ENCODE peak calls at places on chromosomes 5 and 9, in eight cellular contexts. One of them, this sample, is unnamed.

GRCh38 chr9:135910197-135910596 is 2.9 kb upstream of the CAMSAP1 start:
- DNase-seq in OCI-LY7: no peak
- DNase-seq in GM23338: no peak
- DNase-seq in neural progenitor cell: no peak
- DNase-seq in suprapubic skin: no peak
- DNase-seq in fibroblast of mammary gland: no peak
- DNase-seq in neural crest cell: no peak
- DNase-seq in hepatocyte: no peak
- DNase-seq in this sample: no peak

GRCh38 chr5:67998709-67999251 is 216.8 kb upstream of the PIK3R1 start:
- DNase-seq in OCI-LY7: no peak
- DNase-seq in GM23338: no peak
- DNase-seq in neural progenitor cell: no peak
- DNase-seq in suprapubic skin: peak
- DNase-seq in fibroblast of mammary gland: peak
- DNase-seq in neural crest cell: no peak
- DNase-seq in hepatocyte: no peak
- DNase-seq in this sample: peak

GRCh38 chr9:128249558-128249913 is 26.3 kb downstream of the GOLGA2 start:
- DNase-seq in OCI-LY7: no peak
- DNase-seq in GM23338: no peak
- DNase-seq in neural progenitor cell: no peak
- DNase-seq in suprapubic skin: no peak
- DNase-seq in fibroblast of mammary gland: no peak
- DNase-seq in neural crest cell: no peak
- DNase-seq in hepatocyte: no peak
- DNase-seq in this sample: no peak

GRCh38 chr5:93582677-93583524 is at the start of gene NR2F1:
- DNase-seq in OCI-LY7: no peak
- DNase-seq in GM23338: peak
- DNase-seq in neural progenitor cell: peak
- DNase-seq in suprapubic skin: no peak
- DNase-seq in fibroblast of mammary gland: peak
- DNase-seq in neural crest cell: peak
- DNase-seq in hepatocyte: peak
- DNase-seq in this sample: peak

GRCh38 chr5:123207321-123207645 is 118.2 kb downstream of the PRDM6 start:
- DNase-seq in OCI-LY7: no peak
- DNase-seq in GM23338: no peak
- DNase-seq in neural progenitor cell: no peak
- DNase-seq in suprapubic skin: no peak
- DNase-seq in fibroblast of mammary gland: no peak
- DNase-seq in neural crest cell: no peak
- DNase-seq in hepatocyte: no peak
- DNase-seq in this sample: no peak

GRCh38 chr9:129336601-129337286 is 158.7 kb upstream of the IER5L start:
- DNase-seq in OCI-LY7: peak
- DNase-seq in GM23338: peak
- DNase-seq in neural progenitor cell: peak
- DNase-seq in suprapubic skin: no peak
- DNase-seq in fibroblast of mammary gland: peak
- DNase-seq in neural crest cell: no peak
- DNase-seq in hepatocyte: peak
- DNase-seq in this sample: no peak

GRCh38 chr5:885529-885928 is 7.1 kb downstream of the BRD9 start:
- DNase-seq in OCI-LY7: no peak
- DNase-seq in GM23338: no peak
- DNase-seq in neural progenitor cell: no peak
- DNase-seq in suprapubic skin: peak
- DNase-seq in fibroblast of mammary gland: no peak
- DNase-seq in neural crest cell: no peak
- DNase-seq in hepatocyte: no peak
- DNase-seq in this sample: peak

GRCh38 chr5:144028058-144028457 is 142.4 kb downstream of the YIPF5 start:
- DNase-seq in OCI-LY7: no peak
- DNase-seq in GM23338: no peak
- DNase-seq in neural progenitor cell: no peak
- DNase-seq in suprapubic skin: no peak
- DNase-seq in fibroblast of mammary gland: peak
- DNase-seq in neural crest cell: no peak
- DNase-seq in hepatocyte: peak
- DNase-seq in this sample: no peak

GRCh38 chr9:35993976-35994720 is 36.2 kb upstream of the OR2S2 start:
- DNase-seq in OCI-LY7: no peak
- DNase-seq in GM23338: no peak
- DNase-seq in neural progenitor cell: no peak
- DNase-seq in suprapubic skin: no peak
- DNase-seq in fibroblast of mammary gland: no peak
- DNase-seq in neural crest cell: no peak
- DNase-seq in hepatocyte: no peak
- DNase-seq in this sample: no peak

GRCh38 chr5:1417586-1418225 is 27.5 kb downstream of the SLC6A3 start:
- DNase-seq in OCI-LY7: no peak
- DNase-seq in GM23338: no peak
- DNase-seq in neural progenitor cell: no peak
- DNase-seq in suprapubic skin: peak
- DNase-seq in fibroblast of mammary gland: no peak
- DNase-seq in neural crest cell: no peak
- DNase-seq in hepatocyte: no peak
- DNase-seq in this sample: peak

GRCh38 chr5:56314536-56314935 is 81.4 kb upstream of the ANKRD55 start:
- DNase-seq in OCI-LY7: peak
- DNase-seq in GM23338: peak
- DNase-seq in neural progenitor cell: peak
- DNase-seq in suprapubic skin: no peak
- DNase-seq in fibroblast of mammary gland: peak
- DNase-seq in neural crest cell: no peak
- DNase-seq in hepatocyte: peak
- DNase-seq in this sample: no peak

DNA sequence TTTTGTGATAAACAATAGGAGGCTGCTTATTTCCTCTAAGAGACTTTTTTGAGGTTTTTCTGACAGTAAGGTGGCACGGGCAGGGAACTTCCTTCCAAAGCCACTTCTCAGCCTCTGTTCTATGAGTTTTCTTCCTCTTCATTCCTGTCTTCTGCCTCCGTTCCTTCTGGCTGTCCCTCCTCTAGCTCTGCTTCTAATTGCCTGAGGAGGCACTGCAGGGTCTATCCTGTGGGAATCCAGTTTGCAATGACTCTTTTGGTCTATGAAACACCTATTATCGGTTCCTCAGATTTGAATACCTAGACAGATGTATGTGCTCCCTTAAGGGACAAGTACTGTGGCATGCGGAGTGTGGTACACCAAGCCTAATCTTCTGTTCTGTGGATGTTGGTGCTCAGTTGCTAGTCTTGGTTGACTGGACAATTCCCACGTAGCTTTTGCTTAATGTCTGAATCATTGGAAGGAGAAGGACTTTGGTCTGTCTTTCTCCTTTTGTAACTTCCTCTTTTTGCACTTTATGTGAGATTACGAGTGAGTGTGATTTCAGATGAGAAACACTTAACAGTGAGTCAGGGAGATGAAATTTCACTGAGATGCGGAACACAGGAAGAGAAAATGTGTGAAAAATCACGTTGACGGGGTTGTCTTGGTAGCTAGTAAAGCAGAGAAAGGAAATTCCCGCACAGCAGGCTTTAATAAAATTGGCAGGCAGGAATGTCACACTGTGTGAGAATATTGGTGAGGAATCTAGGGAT is 305.2 kb downstream of the EFNA5 start:
- DNase-seq in OCI-LY7: peak
- DNase-seq in GM23338: peak
- DNase-seq in neural progenitor cell: no peak
- DNase-seq in suprapubic skin: no peak
- DNase-seq in fibroblast of mammary gland: no peak
- DNase-seq in neural crest cell: no peak
- DNase-seq in hepatocyte: no peak
- DNase-seq in this sample: no peak
- TF ChIP-seq CTCF in OCI-LY7: no peak
- TF ChIP-seq CTCF in GM23338: no peak
- TF ChIP-seq CTCF in neural progenitor cell: no peak
- TF ChIP-seq CTCF in suprapubic skin: no peak
- TF ChIP-seq CTCF in fibroblast of mammary gland: no peak
- TF ChIP-seq CTCF in neural crest cell: no peak
- TF ChIP-seq CTCF in hepatocyte: no peak
- TF ChIP-seq CTCF in this sample: no peak

GRCh38 chr5:76602094-76602726 is 21.0 kb downstream of the F2RL2 start:
- DNase-seq in OCI-LY7: no peak
- DNase-seq in GM23338: no peak
- DNase-seq in neural progenitor cell: no peak
- DNase-seq in suprapubic skin: no peak
- DNase-seq in fibroblast of mammary gland: peak
- DNase-seq in neural crest cell: no peak
- DNase-seq in hepatocyte: no peak
- DNase-seq in this sample: no peak
- TF ChIP-seq CTCF in OCI-LY7: peak
- TF ChIP-seq CTCF in GM23338: peak
- TF ChIP-seq CTCF in neural progenitor cell: peak
- TF ChIP-seq CTCF in suprapubic skin: no peak
- TF ChIP-seq CTCF in fibroblast of mammary gland: peak
- TF ChIP-seq CTCF in neural crest cell: peak
- TF ChIP-seq CTCF in hepatocyte: peak
- TF ChIP-seq CTCF in this sample: no peak

DNA sequence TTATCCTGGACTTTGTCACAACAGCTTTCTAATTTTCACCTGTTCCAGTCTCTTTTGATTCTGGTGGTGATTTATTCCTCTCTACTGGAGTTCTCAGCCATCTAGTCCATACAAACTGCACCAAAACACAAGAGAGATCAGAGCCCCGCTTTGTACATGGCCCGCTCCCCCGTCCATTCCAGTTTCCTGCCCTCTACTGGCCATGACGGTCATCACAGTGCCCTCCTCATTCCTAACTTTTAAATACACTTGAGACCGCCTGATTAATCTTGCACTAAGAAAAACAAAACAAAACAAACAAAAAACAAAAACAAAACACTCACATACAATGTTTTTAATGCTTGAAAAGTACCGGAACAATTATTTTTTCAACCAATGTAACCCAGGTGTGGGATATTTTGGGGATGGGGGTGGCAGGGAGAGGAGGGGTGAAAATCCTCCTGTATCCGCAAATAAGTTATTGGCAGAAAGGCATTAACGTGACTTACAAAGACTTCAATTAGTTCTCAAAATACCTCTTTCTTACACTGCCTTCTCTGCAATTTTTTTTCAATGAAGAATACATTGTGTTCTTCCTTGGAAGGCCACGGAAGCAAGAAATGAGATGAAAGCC is 84.8 kb upstream of the PAM start:
- DNase-seq in OCI-LY7: no peak
- DNase-seq in GM23338: peak
- DNase-seq in neural progenitor cell: peak
- DNase-seq in suprapubic skin: no peak
- DNase-seq in fibroblast of mammary gland: peak
- DNase-seq in neural crest cell: peak
- DNase-seq in hepatocyte: peak
- DNase-seq in this sample: no peak
- TF ChIP-seq CTCF in OCI-LY7: peak
- TF ChIP-seq CTCF in GM23338: peak
- TF ChIP-seq CTCF in neural progenitor cell: peak
- TF ChIP-seq CTCF in suprapubic skin: peak
- TF ChIP-seq CTCF in fibroblast of mammary gland: peak
- TF ChIP-seq CTCF in neural crest cell: peak
- TF ChIP-seq CTCF in hepatocyte: peak
- TF ChIP-seq CTCF in this sample: peak

GRCh38 chr5:36683821-36684434 is 77.5 kb downstream of the SLC1A3 start:
- DNase-seq in OCI-LY7: no peak
- DNase-seq in GM23338: no peak
- DNase-seq in neural progenitor cell: peak
- DNase-seq in suprapubic skin: peak
- DNase-seq in fibroblast of mammary gland: peak
- DNase-seq in neural crest cell: no peak
- DNase-seq in hepatocyte: peak
- DNase-seq in this sample: peak

GRCh38 chr5:36680066-36680465 is 73.7 kb downstream of the SLC1A3 start:
- DNase-seq in OCI-LY7: no peak
- DNase-seq in GM23338: no peak
- DNase-seq in neural progenitor cell: no peak
- DNase-seq in suprapubic skin: no peak
- DNase-seq in fibroblast of mammary gland: no peak
- DNase-seq in neural crest cell: no peak
- DNase-seq in hepatocyte: no peak
- DNase-seq in this sample: peak

GRCh38 chr5:36685631-36686147 is 79.3 kb downstream of the SLC1A3 start:
- DNase-seq in OCI-LY7: no peak
- DNase-seq in GM23338: no peak
- DNase-seq in neural progenitor cell: no peak
- DNase-seq in suprapubic skin: no peak
- DNase-seq in fibroblast of mammary gland: peak
- DNase-seq in neural crest cell: no peak
- DNase-seq in hepatocyte: no peak
- DNase-seq in this sample: no peak

GRCh38 chr5:36679609-36680008 is 73.2 kb downstream of the SLC1A3 start:
- DNase-seq in OCI-LY7: no peak
- DNase-seq in GM23338: no peak
- DNase-seq in neural progenitor cell: no peak
- DNase-seq in suprapubic skin: no peak
- DNase-seq in fibroblast of mammary gland: no peak
- DNase-seq in neural crest cell: no peak
- DNase-seq in hepatocyte: no peak
- DNase-seq in this sample: no peak

GRCh38 chr5:36682499-36682898 is 76.1 kb downstream of the SLC1A3 start:
- DNase-seq in OCI-LY7: no peak
- DNase-seq in GM23338: no peak
- DNase-seq in neural progenitor cell: no peak
- DNase-seq in suprapubic skin: no peak
- DNase-seq in fibroblast of mammary gland: no peak
- DNase-seq in neural crest cell: no peak
- DNase-seq in hepatocyte: no peak
- DNase-seq in this sample: no peak
- TF ChIP-seq CTCF in OCI-LY7: no peak
- TF ChIP-seq CTCF in GM23338: no peak
- TF ChIP-seq CTCF in neural progenitor cell: no peak
- TF ChIP-seq CTCF in suprapubic skin: no peak
- TF ChIP-seq CTCF in fibroblast of mammary gland: no peak
- TF ChIP-seq CTCF in neural crest cell: no peak
- TF ChIP-seq CTCF in hepatocyte: no peak
- TF ChIP-seq CTCF in this sample: no peak

DNA sequence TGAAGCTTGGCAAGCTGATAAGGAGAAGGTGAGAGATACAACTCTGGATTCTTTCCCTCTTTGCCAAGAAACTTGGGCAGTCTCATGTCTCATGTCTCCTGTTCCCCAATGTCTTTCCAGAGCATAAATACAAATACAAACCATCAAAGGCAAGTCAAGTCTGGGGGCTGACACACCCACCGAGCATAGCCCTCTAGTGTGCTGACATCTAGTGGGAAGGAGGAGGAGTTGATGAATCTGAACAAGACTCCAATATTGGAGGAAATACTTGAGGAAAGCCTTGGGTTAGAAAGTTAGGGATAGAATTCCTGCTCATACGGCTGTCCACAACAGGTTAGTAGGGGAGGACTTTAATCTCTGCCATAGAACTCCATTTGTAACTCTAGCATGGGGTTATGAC is 8.6 kb downstream of the MLANA start:
- DNase-seq in OCI-LY7: peak
- DNase-seq in GM23338: peak
- DNase-seq in neural progenitor cell: no peak
- DNase-seq in suprapubic skin: no peak
- DNase-seq in fibroblast of mammary gland: no peak
- DNase-seq in neural crest cell: no peak
- DNase-seq in hepatocyte: no peak
- DNase-seq in this sample: no peak
- TF ChIP-seq CTCF in OCI-LY7: peak
- TF ChIP-seq CTCF in GM23338: peak
- TF ChIP-seq CTCF in neural progenitor cell: peak
- TF ChIP-seq CTCF in suprapubic skin: no peak
- TF ChIP-seq CTCF in fibroblast of mammary gland: peak
- TF ChIP-seq CTCF in neural crest cell: no peak
- TF ChIP-seq CTCF in hepatocyte: peak
- TF ChIP-seq CTCF in this sample: no peak

GRCh38 chr9:96495341-96495740 is 45.4 kb downstream of the HABP4 start:
- DNase-seq in OCI-LY7: no peak
- DNase-seq in GM23338: no peak
- DNase-seq in neural progenitor cell: no peak
- DNase-seq in suprapubic skin: no peak
- DNase-seq in fibroblast of mammary gland: peak
- DNase-seq in neural crest cell: no peak
- DNase-seq in hepatocyte: no peak
- DNase-seq in this sample: no peak
- TF ChIP-seq CTCF in OCI-LY7: no peak
- TF ChIP-seq CTCF in GM23338: no peak
- TF ChIP-seq CTCF in neural progenitor cell: no peak
- TF ChIP-seq CTCF in suprapubic skin: no peak
- TF ChIP-seq CTCF in fibroblast of mammary gland: no peak
- TF ChIP-seq CTCF in neural crest cell: no peak
- TF ChIP-seq CTCF in hepatocyte: no peak
- TF ChIP-seq CTCF in this sample: no peak